ENCODE peak calls at places on chromosomes 13 and 19, in ten cellular contexts. C is stomach, O is adrenal gland, Z is heart left ventricle, V is tibial nerve, J is body of pancreas, U is uterus, F is sigmoid colon, T is ovary, P is A549. X is an unnamed sample.
A peak's percentile ranks its signal among the peaks of the same experiment; 100 is the strongest.

GRCh38 chr19:38653028-38653571 is 5.7 kb downstream of the ACTN4 start:
- DNase-seq in C (peak; percentile 63), O (no peak), Z (no peak), V (no peak), J (peak; percentile 64), U (no peak), F (peak; percentile 83), T (no peak), P (no peak), X (no peak)

GRCh38 chr13:73142091-73142490 is 83.3 kb downstream of the KLF5 start:
- DNase-seq in C (peak; percentile 43), O (no peak), Z (no peak), V (no peak), J (no peak), U (no peak), F (no peak), T (no peak), P (no peak), X (no peak)

GRCh38 chr13:42001580-42001979 is 40.7 kb upstream of the VWA8 start:
- DNase-seq in C (no peak), O (peak; percentile 67), Z (no peak), V (no peak), J (no peak), U (peak; percentile 72), F (no peak), T (peak; percentile 59), P (no peak), X (no peak)

GRCh38 chr13:112714772-112715569 is 25.1 kb downstream of the ATP11A start:
- DNase-seq in C (peak; percentile 7), O (no peak), Z (no peak), V (no peak), J (no peak), U (no peak), F (peak; percentile 60), T (peak; percentile 31), P (no peak), X (no peak)

GRCh38 chr13:47426126-47426849 is 529.4 kb upstream of the HTR2A start:
- DNase-seq in C (no peak), O (peak; percentile 7), Z (peak; percentile 46), V (no peak), J (no peak), U (no peak), F (peak; percentile 70), T (no peak), P (no peak), X (peak; percentile 30)

GRCh38 chr19:51938936-51939335 is 11.7 kb downstream of the ZNF613 start:
- DNase-seq in C (no peak), O (no peak), Z (no peak), V (no peak), J (no peak), U (no peak), F (no peak), T (no peak), P (no peak), X (no peak)

GRCh38 chr13:105660550-105660949 is 874.9 kb downstream of the EFNB2 start:
- DNase-seq in C (no peak), O (no peak), Z (no peak), V (no peak), J (no peak), U (no peak), F (no peak), T (no peak), P (no peak), X (no peak)

GRCh38 chr19:53254451-53255341 is at the start of gene ZNF677:
- DNase-seq in C (peak; percentile 74), O (peak; percentile 95), Z (peak; percentile 97), V (peak; percentile 83), J (peak; percentile 85), U (peak; percentile 91), F (peak; percentile 96), T (peak; percentile 96), P (no peak), X (peak; percentile 73)

GRCh38 chr13:100131863-100132574 is 43.1 kb downstream of the PCCA start:
- DNase-seq in C (no peak), O (peak; percentile 24), Z (no peak), V (no peak), J (no peak), U (no peak), F (no peak), T (no peak), P (peak; percentile 77), X (no peak)

GRCh38 chr19:15398501-15399233 is 19.1 kb upstream of the AKAP8 start:
- DNase-seq in C (no peak), O (peak; percentile 79), Z (no peak), V (no peak), J (no peak), U (no peak), F (peak; percentile 64), T (no peak), P (no peak), X (peak; percentile 67)

GRCh38 chr19:4337906-4338440 is 654 bp downstream of the STAP2 start:
- DNase-seq in C (peak; percentile 33), O (peak; percentile 59), Z (no peak), V (no peak), J (no peak), U (no peak), F (no peak), T (no peak), P (no peak), X (no peak)
- TF ChIP-seq POLR2A in C (no peak), O (no peak), Z (no peak), V (no peak), J (no peak), U (no peak), F (no peak), T (no peak), P (no peak), X (no peak)

GRCh38 chr13:98457053-98457452 is 119.9 kb downstream of the STK24 start:
- DNase-seq in C (no peak), O (no peak), Z (no peak), V (no peak), J (no peak), U (no peak), F (no peak), T (no peak), P (no peak), X (no peak)
- H3K27ac ChIP-seq in C (no peak overlapping the region), O (no peak overlapping the region), Z (no peak overlapping the region), V (no peak overlapping the region), J (no peak overlapping the region), U (no peak overlapping the region), F (no peak overlapping the region), T (no peak overlapping the region), P (no peak overlapping the region), X (no peak overlapping the region)

GRCh38 chr19:19169236-19170052 is 619 bp downstream of the MEF2B start:
- DNase-seq in C (no peak), O (no peak), Z (no peak), V (no peak), J (no peak), U (no peak), F (no peak), T (no peak), P (no peak), X (no peak)
- H3K4me3 ChIP-seq in C (peak overlapping the region; percentile 46), O (no peak overlapping the region), Z (no peak overlapping the region), V (peak overlapping the region; percentile 30), J (no peak overlapping the region), U (no peak overlapping the region), F (no peak overlapping the region), T (no peak overlapping the region), P (no peak overlapping the region), X (peak overlapping the region; percentile 55)

GRCh38 chr19:41530184-41530534 is 45.8 kb upstream of the CEACAM21 start:
- DNase-seq in C (no peak), O (no peak), Z (no peak), V (no peak), J (no peak), U (no peak), F (no peak), T (no peak), P (no peak), X (no peak)
- TF ChIP-seq POLR2A in C (no peak), O (no peak), Z (no peak), V (no peak), J (no peak), U (no peak), F (no peak), T (no peak), P (no peak), X (no peak)

GRCh38 chr19:48556163-48556562 is 4.2 kb downstream of the SULT2B1 start:
- DNase-seq in C (no peak), O (peak; percentile 84), Z (no peak), V (no peak), J (no peak), U (no peak), F (no peak), T (no peak), P (peak; percentile 91), X (no peak)
- H3K27ac ChIP-seq in C (no peak overlapping the region), O (peak overlapping the region; percentile 28), Z (no peak overlapping the region), V (no peak overlapping the region), J (no peak overlapping the region), U (no peak overlapping the region), F (no peak overlapping the region), T (no peak overlapping the region), P (peak overlapping the region; percentile 100), X (no peak overlapping the region)

DNA sequence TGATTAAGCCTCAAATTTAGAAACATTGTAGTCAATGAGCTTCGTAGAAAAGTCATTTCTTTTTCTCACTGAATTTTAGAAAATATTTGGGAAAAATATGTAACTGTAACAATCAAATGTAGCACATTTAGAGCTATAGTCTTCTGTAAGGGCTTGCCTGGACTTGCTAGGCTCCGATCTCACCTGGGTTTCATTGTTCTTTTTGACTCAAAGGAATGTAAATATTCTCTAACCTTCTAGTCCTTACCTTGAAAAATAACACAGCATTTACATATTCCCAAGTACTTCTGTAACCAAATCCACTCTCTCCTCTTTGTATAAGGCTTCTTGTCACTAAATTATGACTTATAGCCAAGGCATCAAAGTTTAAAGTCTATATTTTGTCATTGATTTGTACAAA is 2.9 kb upstream of the UFM1 start:
- DNase-seq in C (no peak), O (no peak), Z (no peak), V (no peak), J (no peak), U (no peak), F (no peak), T (no peak), P (no peak), X (no peak)
- H3K4me3 ChIP-seq in C (no peak overlapping the region), O (no peak overlapping the region), Z (no peak overlapping the region), V (no peak overlapping the region), J (no peak overlapping the region), U (no peak overlapping the region), F (no peak overlapping the region), T (no peak overlapping the region), P (no peak overlapping the region), X (no peak overlapping the region)

DNA sequence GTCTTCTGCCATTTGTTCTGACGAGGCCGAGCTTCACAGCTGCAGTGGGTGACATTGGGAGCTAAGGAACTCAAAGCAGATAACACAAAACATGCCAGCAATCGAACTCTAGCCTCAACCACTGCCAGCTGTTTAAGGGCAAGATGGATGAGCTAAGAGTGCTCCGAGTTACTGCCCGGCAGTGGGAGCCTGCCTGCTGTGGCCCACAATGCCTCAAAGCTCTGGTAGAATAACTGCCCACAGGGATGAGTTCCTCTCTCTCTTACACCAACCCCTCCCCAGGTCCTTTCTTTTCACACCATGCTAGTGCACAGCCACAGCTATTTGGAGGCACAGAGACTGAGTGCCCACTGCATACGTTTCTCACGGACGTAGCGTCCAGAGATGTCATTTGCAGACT is 330.5 kb downstream of the FGF9 start:
- DNase-seq in C (no peak), O (no peak), Z (no peak), V (peak; percentile 2), J (no peak), U (no peak), F (no peak), T (no peak), P (no peak), X (no peak)
- TF ChIP-seq POLR2A in C (no peak), O (no peak), Z (no peak), V (no peak), J (no peak), U (no peak), F (no peak), T (no peak), P (no peak), X (no peak)

GRCh38 chr19:17088552-17088951 is 13.0 kb downstream of the MYO9B start:
- DNase-seq in C (no peak), O (no peak), Z (no peak), V (no peak), J (no peak), U (no peak), F (no peak), T (no peak), P (no peak), X (no peak)
- H3K27ac ChIP-seq in C (peak overlapping the region; percentile 72), O (no peak overlapping the region), Z (no peak overlapping the region), V (peak overlapping the region; percentile 69), J (no peak overlapping the region), U (peak overlapping the region; percentile 76), F (peak overlapping the region; percentile 87), T (no peak overlapping the region), P (no peak overlapping the region), X (no peak overlapping the region)